ENCODE peak calls at places on chromosomes 12 and 14, in five cellular contexts. One of them, this sample, is unnamed.

GRCh38 chr12:32148372-32148771 is 41.7 kb downstream of the BICD1 start:
- DNase-seq in stimulated activated CD4-positive, alpha-beta T cell treated with anti-CD3 and anti-CD28 coated beads, Interleukin-1b, Interleukin-23, amount 100 ng/mL, for 1 hour: no peak
- DNase-seq in AG09309: peak
- DNase-seq in cardiac septum: no peak
- DNase-seq in cardiac muscle cell: no peak
- DNase-seq in this sample: no peak

GRCh38 chr12:24845615-24846014 is 103.3 kb downstream of the BCAT1 start:
- DNase-seq in stimulated activated CD4-positive, alpha-beta T cell treated with anti-CD3 and anti-CD28 coated beads, Interleukin-1b, Interleukin-23, amount 100 ng/mL, for 1 hour: no peak
- DNase-seq in AG09309: no peak
- DNase-seq in cardiac septum: no peak
- DNase-seq in cardiac muscle cell: no peak
- DNase-seq in this sample: no peak

GRCh38 chr12:79373896-79374499 is 316.8 kb downstream of the PAWR start:
- DNase-seq in stimulated activated CD4-positive, alpha-beta T cell treated with anti-CD3 and anti-CD28 coated beads, Interleukin-1b, Interleukin-23, amount 100 ng/mL, for 1 hour: no peak
- DNase-seq in AG09309: no peak
- DNase-seq in cardiac septum: no peak
- DNase-seq in cardiac muscle cell: peak
- DNase-seq in this sample: no peak

GRCh38 chr14:24272442-24272841 is 1.0 kb upstream of the RABGGTA start:
- DNase-seq in stimulated activated CD4-positive, alpha-beta T cell treated with anti-CD3 and anti-CD28 coated beads, Interleukin-1b, Interleukin-23, amount 100 ng/mL, for 1 hour: no peak
- DNase-seq in AG09309: no peak
- DNase-seq in cardiac septum: no peak
- DNase-seq in cardiac muscle cell: no peak
- DNase-seq in this sample: no peak

GRCh38 chr14:99188721-99189120 is 83.3 kb downstream of the BCL11B start:
- DNase-seq in stimulated activated CD4-positive, alpha-beta T cell treated with anti-CD3 and anti-CD28 coated beads, Interleukin-1b, Interleukin-23, amount 100 ng/mL, for 1 hour: no peak
- DNase-seq in AG09309: no peak
- DNase-seq in cardiac septum: no peak
- DNase-seq in cardiac muscle cell: peak
- DNase-seq in this sample: no peak

GRCh38 chr12:131418884-131419283 is 292.0 kb upstream of the SFSWAP start:
- DNase-seq in stimulated activated CD4-positive, alpha-beta T cell treated with anti-CD3 and anti-CD28 coated beads, Interleukin-1b, Interleukin-23, amount 100 ng/mL, for 1 hour: no peak
- DNase-seq in AG09309: no peak
- DNase-seq in cardiac septum: peak
- DNase-seq in cardiac muscle cell: no peak
- DNase-seq in this sample: no peak

GRCh38 chr12:132373967-132374820 is 44.8 kb upstream of the GALNT9 start:
- DNase-seq in stimulated activated CD4-positive, alpha-beta T cell treated with anti-CD3 and anti-CD28 coated beads, Interleukin-1b, Interleukin-23, amount 100 ng/mL, for 1 hour: no peak
- DNase-seq in AG09309: no peak
- DNase-seq in cardiac septum: no peak
- DNase-seq in cardiac muscle cell: no peak
- DNase-seq in this sample: peak

GRCh38 chr12:2733493-2734252 is 61.1 kb upstream of the FKBP4 start:
- DNase-seq in stimulated activated CD4-positive, alpha-beta T cell treated with anti-CD3 and anti-CD28 coated beads, Interleukin-1b, Interleukin-23, amount 100 ng/mL, for 1 hour: no peak
- DNase-seq in AG09309: no peak
- DNase-seq in cardiac septum: no peak
- DNase-seq in cardiac muscle cell: no peak
- DNase-seq in this sample: no peak

GRCh38 chr12:115017346-115017745 is 333.4 kb upstream of the TBX3 start:
- DNase-seq in stimulated activated CD4-positive, alpha-beta T cell treated with anti-CD3 and anti-CD28 coated beads, Interleukin-1b, Interleukin-23, amount 100 ng/mL, for 1 hour: no peak
- DNase-seq in AG09309: no peak
- DNase-seq in cardiac septum: no peak
- DNase-seq in cardiac muscle cell: no peak
- DNase-seq in this sample: no peak

GRCh38 chr14:104304451-104305351 is 166.3 kb downstream of the KIF26A start:
- DNase-seq in stimulated activated CD4-positive, alpha-beta T cell treated with anti-CD3 and anti-CD28 coated beads, Interleukin-1b, Interleukin-23, amount 100 ng/mL, for 1 hour: no peak
- DNase-seq in AG09309: no peak
- DNase-seq in cardiac septum: no peak
- DNase-seq in cardiac muscle cell: no peak
- DNase-seq in this sample: peak

GRCh38 chr14:97458302-97459137 is 661.3 kb downstream of the VRK1 start:
- DNase-seq in stimulated activated CD4-positive, alpha-beta T cell treated with anti-CD3 and anti-CD28 coated beads, Interleukin-1b, Interleukin-23, amount 100 ng/mL, for 1 hour: peak
- DNase-seq in AG09309: no peak
- DNase-seq in cardiac septum: no peak
- DNase-seq in cardiac muscle cell: peak
- DNase-seq in this sample: no peak

GRCh38 chr12:132888852-132889251 is 1.4 kb upstream of the CHFR start:
- DNase-seq in stimulated activated CD4-positive, alpha-beta T cell treated with anti-CD3 and anti-CD28 coated beads, Interleukin-1b, Interleukin-23, amount 100 ng/mL, for 1 hour: no peak
- DNase-seq in AG09309: no peak
- DNase-seq in cardiac septum: no peak
- DNase-seq in cardiac muscle cell: no peak
- DNase-seq in this sample: no peak

GRCh38 chr12:74021937-74022336 is 515.7 kb upstream of the ATXN7L3B start:
- DNase-seq in stimulated activated CD4-positive, alpha-beta T cell treated with anti-CD3 and anti-CD28 coated beads, Interleukin-1b, Interleukin-23, amount 100 ng/mL, for 1 hour: no peak
- DNase-seq in AG09309: no peak
- DNase-seq in cardiac septum: no peak
- DNase-seq in cardiac muscle cell: peak
- DNase-seq in this sample: no peak

GRCh38 chr14:39050389-39050788 is 52.6 kb downstream of the SEC23A start:
- DNase-seq in stimulated activated CD4-positive, alpha-beta T cell treated with anti-CD3 and anti-CD28 coated beads, Interleukin-1b, Interleukin-23, amount 100 ng/mL, for 1 hour: no peak
- DNase-seq in AG09309: peak
- DNase-seq in cardiac septum: no peak
- DNase-seq in cardiac muscle cell: no peak
- DNase-seq in this sample: no peak

GRCh38 chr12:67474934-67475620 is 173.5 kb upstream of the DYRK2 start:
- DNase-seq in stimulated activated CD4-positive, alpha-beta T cell treated with anti-CD3 and anti-CD28 coated beads, Interleukin-1b, Interleukin-23, amount 100 ng/mL, for 1 hour: no peak
- DNase-seq in AG09309: no peak
- DNase-seq in cardiac septum: no peak
- DNase-seq in cardiac muscle cell: no peak
- DNase-seq in this sample: no peak